ENCODE peak calls at places on chromosomes 11 and 22, in seven cellular contexts. I is NCI-H82, P is fibroblast of villous mesenchyme, C is NCI-H1930, O is neural crest cell, T is posterior cingulate gyrus, B is ACHN. X is an unnamed sample.

GRCh38 chr11:94574193-94574961 is 7.2 kb downstream of the PIWIL4 start:
- DNase-seq in I (no peak), P (peak; percentile 84), C (no peak), O (no peak), T (no peak), B (no peak), X (no peak)

GRCh38 chr22:32531955-32532818 is 57.6 kb downstream of the FBXO7 start:
- DNase-seq in I (peak; percentile 64), P (peak; percentile 94), C (no peak), O (peak; percentile 19), T (no peak), B (no peak), X (peak; percentile 60)

GRCh38 chr22:37282385-37282677 is at the start of gene CYTH4:
- DNase-seq in I (no peak), P (no peak), C (no peak), O (no peak), T (no peak), B (no peak), X (no peak)

GRCh38 chr11:63552921-63553320 is 10.3 kb downstream of the PLAAT2 start:
- DNase-seq in I (no peak), P (no peak), C (no peak), O (no peak), T (no peak), B (no peak), X (no peak)

GRCh38 chr22:46085831-46086576 is 64.3 kb upstream of the PPARA start:
- DNase-seq in I (no peak), P (peak; percentile 95), C (no peak), O (no peak), T (no peak), B (no peak), X (peak; percentile 89)

GRCh38 chr11:113341388-113342165 is 27.2 kb downstream of the TTC12 start:
- DNase-seq in I (no peak), P (no peak), C (no peak), O (no peak), T (no peak), B (no peak), X (peak; percentile 13)

GRCh38 chr11:61947486-61948210 is 2.5 kb upstream of the BEST1 start:
- DNase-seq in I (peak; percentile 76), P (peak; percentile 92), C (peak; percentile 68), O (peak; percentile 81), T (peak; percentile 77), B (peak; percentile 71), X (peak; percentile 70)

GRCh38 chr11:26944866-26945664 is 48.8 kb upstream of the FIBIN start:
- DNase-seq in I (no peak), P (no peak), C (no peak), O (no peak), T (no peak), B (no peak), X (no peak)

GRCh38 chr22:37484115-37485005 is 1.8 kb downstream of the MFNG start:
- DNase-seq in I (peak; percentile 64), P (no peak), C (no peak), O (no peak), T (no peak), B (no peak), X (no peak)

GRCh38 chr22:21028277-21029251 is 3.8 kb downstream of the SLC7A4 start:
- DNase-seq in I (peak; percentile 91), P (no peak), C (no peak), O (no peak), T (no peak), B (no peak), X (no peak)

GRCh38 chr11:96254087-96254486 is 88.9 kb downstream of the MAML2 start:
- DNase-seq in I (no peak), P (peak; percentile 61), C (no peak), O (no peak), T (no peak), B (no peak), X (no peak)

GRCh38 chr11:1317432-1317831 is 8.0 kb upstream of the TOLLIP start:
- DNase-seq in I (no peak), P (no peak), C (no peak), O (no peak), T (no peak), B (no peak), X (no peak)

GRCh38 chr11:130760515-130761125 is 155.7 kb downstream of the SNX19 start:
- DNase-seq in I (no peak), P (no peak), C (no peak), O (no peak), T (no peak), B (no peak), X (no peak)

X was measured in Caki2.